ENCODE peak calls at places on chromosomes 6 and 20, in nine cellular contexts. One of them, this sample, is unnamed.

GRCh38 chr6:110053395-110054240 is 75.5 kb downstream of the GPR6 start:
- DNase-seq in ascending aorta: no peak
- DNase-seq in nephron progenitor cell: peak
- DNase-seq in Daoy: peak
- DNase-seq in HuH-7: peak
- DNase-seq in NCI-H446 treated with DMSO at 0.1 percent for 48 hours: no peak
- DNase-seq in iPS-NIHi11: peak
- DNase-seq in GM04504: peak
- DNase-seq in SK-N-DZ: peak
- DNase-seq in this sample: no peak

GRCh38 chr6:166112580-166112979 is 55.1 kb downstream of the TBXT start:
- DNase-seq in nephron progenitor cell: no peak
- DNase-seq in NCI-H446 treated with DMSO at 0.1 percent for 48 hours: no peak
- DNase-seq in Daoy: peak
- DNase-seq in ascending aorta: no peak
- DNase-seq in SK-N-DZ: no peak
- DNase-seq in iPS-NIHi11: no peak
- DNase-seq in HuH-7: no peak
- DNase-seq in GM04504: peak
- DNase-seq in this sample: peak

GRCh38 chr6:42482126-42482525 is 30.4 kb upstream of the TRERF1 start:
- DNase-seq in nephron progenitor cell: no peak
- DNase-seq in SK-N-DZ: no peak
- DNase-seq in ascending aorta: no peak
- DNase-seq in GM04504: no peak
- DNase-seq in iPS-NIHi11: no peak
- DNase-seq in HuH-7: no peak
- DNase-seq in NCI-H446 treated with DMSO at 0.1 percent for 48 hours: no peak
- DNase-seq in Daoy: no peak
- DNase-seq in this sample: no peak

GRCh38 chr20:57802877-57803717 is 93.3 kb upstream of the PMEPA1 start:
- DNase-seq in SK-N-DZ: no peak
- DNase-seq in Daoy: no peak
- DNase-seq in GM04504: no peak
- DNase-seq in HuH-7: no peak
- DNase-seq in iPS-NIHi11: no peak
- DNase-seq in NCI-H446 treated with DMSO at 0.1 percent for 48 hours: no peak
- DNase-seq in nephron progenitor cell: no peak
- DNase-seq in ascending aorta: no peak
- DNase-seq in this sample: no peak

GRCh38 chr6:15879372-15880261 is 216.8 kb upstream of the DTNBP1 start:
- DNase-seq in HuH-7: no peak
- DNase-seq in ascending aorta: no peak
- DNase-seq in GM04504: no peak
- DNase-seq in iPS-NIHi11: no peak
- DNase-seq in Daoy: peak
- DNase-seq in SK-N-DZ: peak
- DNase-seq in NCI-H446 treated with DMSO at 0.1 percent for 48 hours: no peak
- DNase-seq in nephron progenitor cell: no peak
- DNase-seq in this sample: no peak

GRCh38 chr6:165229216-165229615 is 80.2 kb downstream of the C6orf118 start:
- DNase-seq in SK-N-DZ: no peak
- DNase-seq in iPS-NIHi11: no peak
- DNase-seq in ascending aorta: no peak
- DNase-seq in HuH-7: no peak
- DNase-seq in nephron progenitor cell: no peak
- DNase-seq in Daoy: no peak
- DNase-seq in GM04504: no peak
- DNase-seq in NCI-H446 treated with DMSO at 0.1 percent for 48 hours: no peak
- DNase-seq in this sample: no peak

GRCh38 chr6:10658910-10659696 is 35.3 kb downstream of the C6orf52 start:
- DNase-seq in Daoy: no peak
- DNase-seq in GM04504: no peak
- DNase-seq in iPS-NIHi11: no peak
- DNase-seq in SK-N-DZ: no peak
- DNase-seq in NCI-H446 treated with DMSO at 0.1 percent for 48 hours: no peak
- DNase-seq in HuH-7: no peak
- DNase-seq in nephron progenitor cell: peak
- DNase-seq in ascending aorta: no peak
- DNase-seq in this sample: no peak

GRCh38 chr6:40504274-40504673 is 82.9 kb downstream of the LRFN2 start:
- DNase-seq in Daoy: peak
- DNase-seq in GM04504: no peak
- DNase-seq in iPS-NIHi11: no peak
- DNase-seq in nephron progenitor cell: no peak
- DNase-seq in ascending aorta: no peak
- DNase-seq in HuH-7: no peak
- DNase-seq in NCI-H446 treated with DMSO at 0.1 percent for 48 hours: no peak
- DNase-seq in SK-N-DZ: no peak
- DNase-seq in this sample: no peak

GRCh38 chr6:7727150-7727950 is 1.5 kb downstream of the BMP6 start:
- DNase-seq in HuH-7: peak
- DNase-seq in nephron progenitor cell: peak
- DNase-seq in SK-N-DZ: peak
- DNase-seq in ascending aorta: no peak
- DNase-seq in GM04504: no peak
- DNase-seq in iPS-NIHi11: peak
- DNase-seq in NCI-H446 treated with DMSO at 0.1 percent for 48 hours: no peak
- DNase-seq in Daoy: peak
- DNase-seq in this sample: no peak

GRCh38 chr6:30544666-30545272 is 11.5 kb downstream of the GNL1 start:
- DNase-seq in nephron progenitor cell: peak
- DNase-seq in iPS-NIHi11: peak
- DNase-seq in ascending aorta: no peak
- DNase-seq in HuH-7: peak
- DNase-seq in NCI-H446 treated with DMSO at 0.1 percent for 48 hours: peak
- DNase-seq in SK-N-DZ: peak
- DNase-seq in GM04504: peak
- DNase-seq in Daoy: peak
- DNase-seq in this sample: no peak

GRCh38 chr6:28135393-28135792 is 6.3 kb upstream of the ZKSCAN8 start:
- DNase-seq in SK-N-DZ: no peak
- DNase-seq in iPS-NIHi11: no peak
- DNase-seq in NCI-H446 treated with DMSO at 0.1 percent for 48 hours: no peak
- DNase-seq in GM04504: no peak
- DNase-seq in nephron progenitor cell: no peak
- DNase-seq in Daoy: no peak
- DNase-seq in HuH-7: no peak
- DNase-seq in ascending aorta: no peak
- DNase-seq in this sample: no peak

GRCh38 chr6:85452441-85452881 is 2.6 kb downstream of the NT5E start:
- DNase-seq in SK-N-DZ: no peak
- DNase-seq in HuH-7: no peak
- DNase-seq in ascending aorta: no peak
- DNase-seq in NCI-H446 treated with DMSO at 0.1 percent for 48 hours: no peak
- DNase-seq in Daoy: peak
- DNase-seq in GM04504: no peak
- DNase-seq in iPS-NIHi11: no peak
- DNase-seq in nephron progenitor cell: no peak
- DNase-seq in this sample: peak